ENCODE peak calls at places on chromosome 17, in five cellular contexts. One of them, this sample, is unnamed.

GRCh38 chr17:1766382-1767135 is 4.7 kb downstream of the SERPINF1 start:
- DNase-seq in neural progenitor cell: no peak
- DNase-seq in IMR-90: no peak
- DNase-seq in neuronal stem cell: no peak
- DNase-seq in GM23248: no peak
- DNase-seq in this sample: no peak

GRCh38 chr17:66799839-66800537 is 34.9 kb upstream of the CACNG5 start:
- DNase-seq in neural progenitor cell: no peak
- DNase-seq in IMR-90: no peak
- DNase-seq in neuronal stem cell: no peak
- DNase-seq in GM23248: no peak
- DNase-seq in this sample: peak; percentile 15

GRCh38 chr17:11925271-11926021 is 71.8 kb downstream of the ZNF18 start:
- DNase-seq in neural progenitor cell: no peak
- DNase-seq in IMR-90: no peak
- DNase-seq in neuronal stem cell: no peak
- DNase-seq in GM23248: no peak
- DNase-seq in this sample: no peak

GRCh38 chr17:71757956-71758355 is 362.9 kb upstream of the SOX9 start:
- DNase-seq in neural progenitor cell: no peak
- DNase-seq in IMR-90: no peak
- DNase-seq in neuronal stem cell: no peak
- DNase-seq in GM23248: no peak
- DNase-seq in this sample: no peak

GRCh38 chr17:17570798-17571716 is 20.5 kb downstream of the PEMT start:
- DNase-seq in neural progenitor cell: no peak
- DNase-seq in IMR-90: no peak
- DNase-seq in neuronal stem cell: no peak
- DNase-seq in GM23248: no peak
- DNase-seq in this sample: no peak

GRCh38 chr17:54426287-54426886 is 474.3 kb upstream of the TOM1L1 start:
- DNase-seq in neural progenitor cell: peak; percentile 53
- DNase-seq in IMR-90: no peak
- DNase-seq in neuronal stem cell: peak; percentile 14
- DNase-seq in GM23248: peak; percentile 1
- DNase-seq in this sample: peak; percentile 25

GRCh38 chr17:53655591-53655990 is 167.1 kb upstream of the KIF2B start:
- DNase-seq in neural progenitor cell: no peak
- DNase-seq in IMR-90: peak; percentile 25
- DNase-seq in neuronal stem cell: no peak
- DNase-seq in GM23248: peak; percentile 32
- DNase-seq in this sample: no peak

GRCh38 chr17:3946711-3947235 is 17.5 kb downstream of the ATP2A3 start:
- DNase-seq in neural progenitor cell: no peak
- DNase-seq in IMR-90: no peak
- DNase-seq in neuronal stem cell: no peak
- DNase-seq in GM23248: no peak
- DNase-seq in this sample: no peak

GRCh38 chr17:19724501-19725420 is 8.4 kb upstream of the SLC47A2 start:
- DNase-seq in neural progenitor cell: no peak
- DNase-seq in IMR-90: no peak
- DNase-seq in neuronal stem cell: no peak
- DNase-seq in GM23248: peak; percentile 75
- DNase-seq in this sample: no peak

GRCh38 chr17:10881959-10882358 is 44.1 kb upstream of the PIRT start:
- DNase-seq in neural progenitor cell: no peak
- DNase-seq in IMR-90: no peak
- DNase-seq in neuronal stem cell: no peak
- DNase-seq in GM23248: no peak
- DNase-seq in this sample: no peak

GRCh38 chr17:39927928-39928867 is 666 bp downstream of the LRRC3C start:
- DNase-seq in neural progenitor cell: peak; percentile 75
- DNase-seq in IMR-90: no peak
- DNase-seq in neuronal stem cell: no peak
- DNase-seq in GM23248: peak; percentile 46
- DNase-seq in this sample: no peak

GRCh38 chr17:28746611-28747045 is 2.8 kb downstream of the TRAF4 start:
- DNase-seq in neural progenitor cell: peak; percentile 63
- DNase-seq in IMR-90: no peak
- DNase-seq in neuronal stem cell: no peak
- DNase-seq in GM23248: no peak
- DNase-seq in this sample: no peak

GRCh38 chr17:37110012-37110701 is 161.4 kb downstream of the AATF start:
- DNase-seq in neural progenitor cell: peak; percentile 29
- DNase-seq in IMR-90: no peak
- DNase-seq in neuronal stem cell: no peak
- DNase-seq in GM23248: no peak
- DNase-seq in this sample: no peak

GRCh38 chr17:74779948-74780400 is 3.8 kb upstream of the NAT9 start:
- DNase-seq in neural progenitor cell: no peak
- DNase-seq in IMR-90: no peak
- DNase-seq in neuronal stem cell: no peak
- DNase-seq in GM23248: no peak
- DNase-seq in this sample: peak; percentile 42

GRCh38 chr17:71405101-71405500 is 715.7 kb upstream of the SOX9 start:
- DNase-seq in neural progenitor cell: no peak
- DNase-seq in IMR-90: no peak
- DNase-seq in neuronal stem cell: no peak
- DNase-seq in GM23248: no peak
- DNase-seq in this sample: no peak

GRCh38 chr17:38672788-38673713 is 1.7 kb downstream of the EPOP start:
- DNase-seq in neural progenitor cell: peak; percentile 50
- DNase-seq in IMR-90: no peak
- DNase-seq in neuronal stem cell: no peak
- DNase-seq in GM23248: no peak
- DNase-seq in this sample: no peak

GRCh38 chr17:6506679-6507231 is 49.6 kb downstream of the PITPNM3 start:
- DNase-seq in neural progenitor cell: no peak
- DNase-seq in IMR-90: no peak
- DNase-seq in neuronal stem cell: no peak
- DNase-seq in GM23248: peak; percentile 83
- DNase-seq in this sample: no peak

GRCh38 chr17:17205368-17206148 is 575 bp downstream of the PLD6 start:
- DNase-seq in neural progenitor cell: no peak
- DNase-seq in IMR-90: peak; percentile 21
- DNase-seq in neuronal stem cell: no peak
- DNase-seq in GM23248: peak; percentile 88
- DNase-seq in this sample: no peak

GRCh38 chr17:40530988-40531971 is 29.9 kb upstream of the TNS4 start:
- DNase-seq in neural progenitor cell: no peak
- DNase-seq in IMR-90: no peak
- DNase-seq in neuronal stem cell: no peak
- DNase-seq in GM23248: no peak
- DNase-seq in this sample: peak; percentile 32

DNA sequence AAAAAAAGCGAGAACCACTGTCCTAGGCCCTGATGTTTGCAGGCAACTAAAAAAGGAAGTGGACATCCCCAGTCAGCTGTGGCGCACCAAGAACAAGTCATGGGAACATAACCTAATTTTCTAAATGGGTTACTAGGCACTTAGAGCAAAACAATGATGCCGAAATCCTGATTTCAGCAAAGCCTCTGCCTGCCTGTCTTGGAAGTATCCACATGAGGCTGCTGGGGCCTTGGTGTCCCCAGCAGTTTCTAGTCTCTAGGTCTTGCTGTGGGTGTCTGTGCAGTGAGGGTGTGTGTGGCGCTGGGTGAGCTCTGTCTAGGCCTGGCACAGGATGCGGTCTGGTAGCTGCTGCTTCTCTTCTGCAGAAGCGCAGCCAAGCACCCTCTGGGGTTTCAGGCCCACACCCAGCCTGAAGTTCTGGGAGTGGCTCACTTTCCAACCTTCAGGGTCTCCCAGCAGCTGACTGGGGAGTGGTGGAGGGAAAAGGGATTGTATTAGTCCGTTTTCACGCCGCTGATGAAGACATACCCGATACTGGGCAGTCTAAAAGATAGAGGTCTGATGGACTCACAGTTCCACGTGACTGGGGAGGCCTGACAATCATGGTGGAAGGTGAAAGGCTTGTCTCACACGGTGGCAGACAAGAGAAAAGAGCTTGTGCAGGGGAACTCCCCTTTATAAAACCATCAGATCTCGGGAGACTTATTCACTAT is 21.1 kb downstream of the STH start:
- DNase-seq in neural progenitor cell: no peak
- DNase-seq in IMR-90: no peak
- DNase-seq in neuronal stem cell: no peak
- DNase-seq in GM23248: no peak
- DNase-seq in this sample: no peak
- H3K4me2 ChIP-seq in neural progenitor cell: no peak overlapping the region
- H3K4me2 ChIP-seq in IMR-90: no peak overlapping the region
- H3K4me2 ChIP-seq in neuronal stem cell: no peak overlapping the region
- H3K4me2 ChIP-seq in GM23248: no peak overlapping the region
- H3K4me2 ChIP-seq in this sample: no peak overlapping the region

GRCh38 chr17:48718781-48719641 is 3.3 kb downstream of the PRAC1 start:
- DNase-seq in neural progenitor cell: peak; percentile 64
- DNase-seq in IMR-90: no peak
- DNase-seq in neuronal stem cell: no peak
- DNase-seq in GM23248: no peak
- DNase-seq in this sample: no peak
- H3K4me3 ChIP-seq in neural progenitor cell: no peak overlapping the region
- H3K4me3 ChIP-seq in IMR-90: no peak overlapping the region
- H3K4me3 ChIP-seq in neuronal stem cell: no peak overlapping the region
- H3K4me3 ChIP-seq in GM23248: no peak overlapping the region
- H3K4me3 ChIP-seq in this sample: no peak overlapping the region

DNA sequence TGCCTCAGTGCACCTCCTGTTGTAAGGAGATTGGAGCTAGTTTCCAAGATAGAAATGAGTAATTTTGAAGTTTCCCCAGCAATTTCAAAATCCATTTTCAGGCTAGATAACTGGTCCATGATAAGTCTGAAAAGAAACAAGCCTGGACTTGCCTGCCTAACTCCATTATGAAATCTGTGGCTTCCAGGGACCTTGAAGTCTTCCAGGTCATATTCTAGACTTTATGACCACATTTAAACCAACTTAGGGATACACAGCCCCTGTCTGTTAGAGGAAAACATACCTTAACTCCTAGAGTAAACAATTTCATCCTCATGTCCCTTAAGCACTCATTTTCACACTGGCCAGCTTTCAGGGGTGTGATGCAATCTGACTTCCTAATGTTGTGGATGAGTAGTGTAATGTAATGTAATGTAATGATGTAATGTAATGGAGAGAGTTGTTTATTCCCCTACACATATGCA is 96.7 kb upstream of the FAM20A start:
- DNase-seq in neural progenitor cell: no peak
- DNase-seq in IMR-90: peak; percentile 68
- DNase-seq in neuronal stem cell: no peak
- DNase-seq in GM23248: peak; percentile 81
- DNase-seq in this sample: no peak
- H2AFZ ChIP-seq in neural progenitor cell: no peak overlapping the region
- H2AFZ ChIP-seq in IMR-90: no peak overlapping the region
- H2AFZ ChIP-seq in neuronal stem cell: peak overlapping the region; percentile 21
- H2AFZ ChIP-seq in GM23248: peak overlapping the region; percentile 68
- H2AFZ ChIP-seq in this sample: no peak overlapping the region

GRCh38 chr17:15309236-15309635 is 32.2 kb downstream of the TEKT3 start:
- DNase-seq in neural progenitor cell: no peak
- DNase-seq in IMR-90: no peak
- DNase-seq in neuronal stem cell: no peak
- DNase-seq in GM23248: no peak
- DNase-seq in this sample: no peak

GRCh38 chr17:15308758-15309157 is 32.6 kb downstream of the TEKT3 start:
- DNase-seq in neural progenitor cell: no peak
- DNase-seq in IMR-90: no peak
- DNase-seq in neuronal stem cell: no peak
- DNase-seq in GM23248: no peak
- DNase-seq in this sample: no peak

GRCh38 chr17:15307686-15308085 is 33.7 kb downstream of the TEKT3 start:
- DNase-seq in neural progenitor cell: no peak
- DNase-seq in IMR-90: peak; percentile 89
- DNase-seq in neuronal stem cell: no peak
- DNase-seq in GM23248: no peak
- DNase-seq in this sample: no peak

GRCh38 chr17:15303851-15304250 is 37.5 kb downstream of the TEKT3 start:
- DNase-seq in neural progenitor cell: no peak
- DNase-seq in IMR-90: no peak
- DNase-seq in neuronal stem cell: no peak
- DNase-seq in GM23248: no peak
- DNase-seq in this sample: no peak

GRCh38 chr17:15306406-15306970 is 34.9 kb downstream of the TEKT3 start:
- DNase-seq in neural progenitor cell: no peak
- DNase-seq in IMR-90: peak; percentile 31
- DNase-seq in neuronal stem cell: no peak
- DNase-seq in GM23248: peak; percentile 57
- DNase-seq in this sample: no peak
- H3K4me2 ChIP-seq in neural progenitor cell: no peak overlapping the region
- H3K4me2 ChIP-seq in IMR-90: peak overlapping the region; percentile 92
- H3K4me2 ChIP-seq in neuronal stem cell: no peak overlapping the region
- H3K4me2 ChIP-seq in GM23248: peak overlapping the region; percentile 87
- H3K4me2 ChIP-seq in this sample: no peak overlapping the region

GRCh38 chr17:43907425-43907981 is at the start of gene MPP2:
- DNase-seq in neural progenitor cell: peak; percentile 95
- DNase-seq in IMR-90: peak; percentile 58
- DNase-seq in neuronal stem cell: peak; percentile 84
- DNase-seq in GM23248: peak; percentile 89
- DNase-seq in this sample: peak; percentile 68
- H3K4me3 ChIP-seq in neural progenitor cell: peak within 1 kb of the TSS; percentile 76
- H3K4me3 ChIP-seq in IMR-90: peak within 1 kb of the TSS; percentile 57
- H3K4me3 ChIP-seq in neuronal stem cell: peak within 1 kb of the TSS; percentile 58
- H3K4me3 ChIP-seq in GM23248: peak within 1 kb of the TSS; percentile 84
- H3K4me3 ChIP-seq in this sample: peak within 1 kb of the TSS; percentile 53

DNA sequence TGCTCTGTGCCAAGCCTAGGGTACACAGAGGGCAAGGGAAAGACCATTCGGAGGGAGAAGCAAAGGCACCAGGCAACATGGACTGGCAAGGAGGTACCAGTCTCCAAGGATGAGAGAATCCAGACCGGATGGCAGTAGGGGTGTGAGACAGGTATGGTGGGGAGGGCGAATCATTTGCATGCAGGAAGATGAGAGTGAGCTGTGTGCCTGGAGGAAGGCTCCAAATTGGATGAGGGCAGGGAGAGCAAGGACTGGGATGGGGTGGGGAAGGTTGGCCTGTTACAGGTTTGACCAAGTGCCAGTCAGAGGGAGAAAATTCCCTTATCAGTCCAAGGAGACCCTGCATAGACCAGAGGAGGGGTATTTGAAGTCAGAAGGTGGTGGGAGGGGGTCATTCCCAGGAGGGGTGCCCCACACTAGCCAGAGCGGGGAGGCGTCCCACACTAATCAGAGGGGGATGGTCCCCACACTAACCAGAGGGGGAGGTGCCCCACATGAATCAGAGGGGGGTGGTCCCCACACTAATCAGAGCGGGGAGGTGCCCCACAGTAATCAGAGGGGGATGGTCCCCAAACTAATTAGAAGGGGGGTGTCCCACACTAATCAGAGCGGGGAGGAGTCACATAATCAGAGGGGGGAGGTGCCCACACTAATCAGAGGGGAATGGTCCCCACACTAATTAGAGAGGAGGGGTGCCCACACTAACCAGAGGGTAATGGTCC is 737 bp downstream of the CANT1 start:
- DNase-seq in neural progenitor cell: no peak
- DNase-seq in IMR-90: no peak
- DNase-seq in neuronal stem cell: no peak
- DNase-seq in GM23248: no peak
- DNase-seq in this sample: no peak
- H2AFZ ChIP-seq in neural progenitor cell: peak overlapping the region; percentile 51
- H2AFZ ChIP-seq in IMR-90: peak overlapping the region; percentile 96
- H2AFZ ChIP-seq in neuronal stem cell: peak overlapping the region; percentile 92
- H2AFZ ChIP-seq in GM23248: peak overlapping the region; percentile 58
- H2AFZ ChIP-seq in this sample: peak overlapping the region; percentile 20